ENCODE peak calls at places on chromosomes 12 and 14, in five cellular contexts. One of them, this sample, is unnamed.

GRCh38 chr12:68223067-68223747 is 2.4 kb downstream of the IL26 start:
- DNase-seq in SK-N-SH: peak; percentile 61
- DNase-seq in K562: peak; percentile 84
- DNase-seq in GM12878: peak; percentile 71
- DNase-seq in HepG2: peak; percentile 71
- DNase-seq in this sample: peak; percentile 84

GRCh38 chr12:79019672-79020071 is 155.1 kb downstream of the SYT1 start:
- DNase-seq in SK-N-SH: no peak
- DNase-seq in K562: no peak
- DNase-seq in GM12878: peak; percentile 12
- DNase-seq in HepG2: no peak
- DNase-seq in this sample: no peak

GRCh38 chr12:103373088-103373523 is 122.7 kb downstream of the C12orf42 start:
- DNase-seq in SK-N-SH: no peak
- DNase-seq in K562: no peak
- DNase-seq in GM12878: no peak
- DNase-seq in HepG2: no peak
- DNase-seq in this sample: no peak

GRCh38 chr12:57868870-57869609 is 22.5 kb upstream of the CTDSP2 start:
- DNase-seq in SK-N-SH: peak; percentile 67
- DNase-seq in K562: no peak
- DNase-seq in GM12878: no peak
- DNase-seq in HepG2: no peak
- DNase-seq in this sample: no peak

GRCh38 chr14:101373690-101374295 is 187.5 kb upstream of the DIO3 start:
- DNase-seq in SK-N-SH: no peak
- DNase-seq in K562: no peak
- DNase-seq in GM12878: no peak
- DNase-seq in HepG2: no peak
- DNase-seq in this sample: no peak

GRCh38 chr14:89025581-89026236 is 201.3 kb downstream of the TTC8 start:
- DNase-seq in SK-N-SH: no peak
- DNase-seq in K562: no peak
- DNase-seq in GM12878: no peak
- DNase-seq in HepG2: no peak
- DNase-seq in this sample: no peak

GRCh38 chr12:81942588-81942987 is 183.4 kb upstream of the PPFIA2 start:
- DNase-seq in SK-N-SH: no peak
- DNase-seq in K562: no peak
- DNase-seq in GM12878: peak; percentile 15
- DNase-seq in HepG2: no peak
- DNase-seq in this sample: no peak

GRCh38 chr12:7144414-7145120 is 14.4 kb downstream of the CLSTN3 start:
- DNase-seq in SK-N-SH: peak; percentile 70
- DNase-seq in K562: peak; percentile 37
- DNase-seq in GM12878: no peak
- DNase-seq in HepG2: no peak
- DNase-seq in this sample: peak; percentile 48

GRCh38 chr12:43278268-43278832 is 273.7 kb downstream of the ADAMTS20 start:
- DNase-seq in SK-N-SH: no peak
- DNase-seq in K562: no peak
- DNase-seq in GM12878: peak; percentile 40
- DNase-seq in HepG2: no peak
- DNase-seq in this sample: no peak

GRCh38 chr14:33682746-33683145 is 268.1 kb downstream of the EGLN3 start:
- DNase-seq in SK-N-SH: no peak
- DNase-seq in K562: no peak
- DNase-seq in GM12878: no peak
- DNase-seq in HepG2: no peak
- DNase-seq in this sample: no peak

GRCh38 chr14:86510503-86510902 is 980.6 kb downstream of the FLRT2 start:
- DNase-seq in SK-N-SH: no peak
- DNase-seq in K562: no peak
- DNase-seq in GM12878: no peak
- DNase-seq in HepG2: no peak
- DNase-seq in this sample: no peak

GRCh38 chr12:91326043-91327027 is 143.7 kb upstream of the DCN start:
- DNase-seq in SK-N-SH: peak; percentile 26
- DNase-seq in K562: peak; percentile 37
- DNase-seq in GM12878: no peak
- DNase-seq in HepG2: peak; percentile 34
- DNase-seq in this sample: peak; percentile 20

GRCh38 chr12:49537709-49538601 is 875 bp upstream of the KCNH3 start:
- DNase-seq in SK-N-SH: peak; percentile 74
- DNase-seq in K562: peak; percentile 41
- DNase-seq in GM12878: no peak
- DNase-seq in HepG2: no peak
- DNase-seq in this sample: no peak

GRCh38 chr14:96958057-96958456 is 160.9 kb downstream of the VRK1 start:
- DNase-seq in SK-N-SH: no peak
- DNase-seq in K562: no peak
- DNase-seq in GM12878: no peak
- DNase-seq in HepG2: no peak
- DNase-seq in this sample: no peak

GRCh38 chr14:78130356-78130755 is 39.8 kb upstream of the NRXN3 start:
- DNase-seq in SK-N-SH: no peak
- DNase-seq in K562: no peak
- DNase-seq in GM12878: no peak
- DNase-seq in HepG2: no peak
- DNase-seq in this sample: no peak

GRCh38 chr14:33934043-33934750 is 16.7 kb downstream of the EGLN3 start:
- DNase-seq in SK-N-SH: no peak
- DNase-seq in K562: no peak
- DNase-seq in GM12878: no peak
- DNase-seq in HepG2: no peak
- DNase-seq in this sample: no peak

GRCh38 chr12:112353389-112353788 is 28.8 kb downstream of the HECTD4 start:
- DNase-seq in SK-N-SH: no peak
- DNase-seq in K562: no peak
- DNase-seq in GM12878: no peak
- DNase-seq in HepG2: no peak
- DNase-seq in this sample: no peak

GRCh38 chr14:33465952-33466700 is 484.7 kb downstream of the EGLN3 start:
- DNase-seq in SK-N-SH: no peak
- DNase-seq in K562: no peak
- DNase-seq in GM12878: no peak
- DNase-seq in HepG2: no peak
- DNase-seq in this sample: no peak

GRCh38 chr14:91458612-91459011 is 41.0 kb upstream of the CCDC88C start:
- DNase-seq in SK-N-SH: no peak
- DNase-seq in K562: no peak
- DNase-seq in GM12878: no peak
- DNase-seq in HepG2: no peak
- DNase-seq in this sample: no peak

GRCh38 chr14:60085085-60085484 is 6.6 kb upstream of the PCNX4 start:
- DNase-seq in SK-N-SH: no peak
- DNase-seq in K562: no peak
- DNase-seq in GM12878: no peak
- DNase-seq in HepG2: no peak
- DNase-seq in this sample: no peak

GRCh38 chr12:122980192-122981035 is at the start of gene ARL6IP4:
- DNase-seq in SK-N-SH: peak; percentile 91
- DNase-seq in K562: peak; percentile 90
- DNase-seq in GM12878: no peak
- DNase-seq in HepG2: no peak
- DNase-seq in this sample: peak; percentile 73

GRCh38 chr12:108611884-108612415 is 14.1 kb upstream of the TMEM119 start:
- DNase-seq in SK-N-SH: peak; percentile 56
- DNase-seq in K562: peak; percentile 74
- DNase-seq in GM12878: no peak
- DNase-seq in HepG2: peak; percentile 44
- DNase-seq in this sample: peak; percentile 56

GRCh38 chr12:28563286-28563685 is 373.0 kb downstream of the CCDC91 start:
- DNase-seq in SK-N-SH: no peak
- DNase-seq in K562: no peak
- DNase-seq in GM12878: no peak
- DNase-seq in HepG2: no peak
- DNase-seq in this sample: no peak

GRCh38 chr14:33493990-33494389 is 456.9 kb downstream of the EGLN3 start:
- DNase-seq in SK-N-SH: no peak
- DNase-seq in K562: no peak
- DNase-seq in GM12878: no peak
- DNase-seq in HepG2: no peak
- DNase-seq in this sample: no peak

GRCh38 chr12:22835431-22835830 is 210.5 kb downstream of the ETNK1 start:
- DNase-seq in SK-N-SH: no peak
- DNase-seq in K562: no peak
- DNase-seq in GM12878: no peak
- DNase-seq in HepG2: no peak
- DNase-seq in this sample: no peak

GRCh38 chr12:67096533-67097318 is 172.4 kb upstream of the CAND1 start:
- DNase-seq in SK-N-SH: no peak
- DNase-seq in K562: no peak
- DNase-seq in GM12878: no peak
- DNase-seq in HepG2: no peak
- DNase-seq in this sample: no peak

GRCh38 chr12:123131879-123132402 is 18.9 kb downstream of the PITPNM2 start:
- DNase-seq in SK-N-SH: no peak
- DNase-seq in K562: no peak
- DNase-seq in GM12878: no peak
- DNase-seq in HepG2: no peak
- DNase-seq in this sample: no peak

GRCh38 chr14:60304509-60304908 is 55.5 kb downstream of the PPM1A start:
- DNase-seq in SK-N-SH: no peak
- DNase-seq in K562: no peak
- DNase-seq in GM12878: no peak
- DNase-seq in HepG2: peak; percentile 56
- DNase-seq in this sample: no peak

GRCh38 chr12:52147367-52147972 is 44.3 kb downstream of the KRT80 start:
- DNase-seq in SK-N-SH: peak; percentile 58
- DNase-seq in K562: peak; percentile 77
- DNase-seq in GM12878: no peak
- DNase-seq in HepG2: peak; percentile 67
- DNase-seq in this sample: no peak

GRCh38 chr12:69284131-69284530 is 44.8 kb downstream of the CPSF6 start:
- DNase-seq in SK-N-SH: peak; percentile 74
- DNase-seq in K562: peak; percentile 36
- DNase-seq in GM12878: no peak
- DNase-seq in HepG2: peak; percentile 70
- DNase-seq in this sample: peak; percentile 74

GRCh38 chr12:6167327-6168280 is 32.6 kb upstream of the CD9 start:
- DNase-seq in SK-N-SH: no peak
- DNase-seq in K562: peak; percentile 57
- DNase-seq in GM12878: peak; percentile 62
- DNase-seq in HepG2: peak; percentile 30
- DNase-seq in this sample: no peak

GRCh38 chr12:92859650-92860386 is 69.3 kb downstream of the EEA1 start:
- DNase-seq in SK-N-SH: no peak
- DNase-seq in K562: no peak
- DNase-seq in GM12878: no peak
- DNase-seq in HepG2: no peak
- DNase-seq in this sample: no peak

GRCh38 chr12:54374555-54375257 is 9.8 kb downstream of the ZNF385A start:
- DNase-seq in SK-N-SH: peak; percentile 49
- DNase-seq in K562: no peak
- DNase-seq in GM12878: no peak
- DNase-seq in HepG2: no peak
- DNase-seq in this sample: no peak

GRCh38 chr14:51188566-51189185 is 51.4 kb upstream of the TMX1 start:
- DNase-seq in SK-N-SH: no peak
- DNase-seq in K562: no peak
- DNase-seq in GM12878: no peak
- DNase-seq in HepG2: no peak
- DNase-seq in this sample: no peak

DNA sequence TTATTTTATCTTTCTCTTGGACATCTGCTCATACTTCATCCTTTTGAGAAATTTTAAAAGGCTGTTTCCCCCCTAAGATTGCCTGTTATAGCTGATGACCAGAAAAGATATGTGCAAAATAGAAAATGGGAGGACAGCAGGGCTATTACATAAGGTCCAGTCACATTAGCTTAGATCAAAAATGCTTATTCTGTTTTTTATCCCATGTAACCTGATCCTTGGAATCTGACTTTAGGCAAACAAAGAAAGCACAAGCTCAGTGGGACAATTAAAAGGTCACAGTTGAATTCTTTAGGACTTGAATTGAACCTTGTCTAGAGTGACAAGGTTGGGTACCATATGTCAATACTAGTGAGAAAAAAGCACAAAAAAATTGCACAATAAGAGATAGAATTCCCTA is 65.1 kb upstream of the TRHDE start:
- DNase-seq in SK-N-SH: no peak
- DNase-seq in K562: no peak
- DNase-seq in GM12878: no peak
- DNase-seq in HepG2: no peak
- DNase-seq in this sample: no peak
- TF ChIP-seq FOXM1 in SK-N-SH: no peak
- TF ChIP-seq FOXM1 in K562: no peak
- TF ChIP-seq FOXM1 in GM12878: no peak
- TF ChIP-seq FOXM1 in HepG2: no peak
- TF ChIP-seq FOXM1 in this sample: no peak

DNA sequence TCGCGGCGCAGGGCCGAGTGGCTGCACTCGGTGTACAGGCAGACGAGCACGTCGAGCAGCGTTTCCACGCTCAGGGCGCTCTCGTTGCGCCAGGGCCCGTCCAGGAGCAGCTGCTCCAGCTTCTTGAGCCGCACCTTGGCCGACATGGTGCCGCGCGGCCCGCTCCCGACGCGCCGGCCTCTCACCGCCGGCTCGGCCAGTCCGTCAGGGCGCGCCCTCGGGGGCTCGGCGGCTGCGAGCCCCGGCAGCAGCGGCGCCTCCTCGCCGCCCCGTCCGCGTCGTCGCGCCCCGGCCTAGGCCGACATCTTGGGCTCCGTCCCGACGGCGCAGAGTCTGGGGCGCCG is 349 bp downstream of the CDC42BPB start:
- DNase-seq in SK-N-SH: peak; percentile 43
- DNase-seq in K562: no peak
- DNase-seq in GM12878: no peak
- DNase-seq in HepG2: no peak
- DNase-seq in this sample: peak; percentile 43
- TF ChIP-seq FOXM1 in SK-N-SH: no peak
- TF ChIP-seq FOXM1 in K562: no peak
- TF ChIP-seq FOXM1 in GM12878: no peak
- TF ChIP-seq FOXM1 in HepG2: no peak
- TF ChIP-seq FOXM1 in this sample: no peak

GRCh38 chr12:64742371-64742770 is 16.8 kb downstream of the GNS start:
- DNase-seq in SK-N-SH: no peak
- DNase-seq in K562: no peak
- DNase-seq in GM12878: no peak
- DNase-seq in HepG2: no peak
- DNase-seq in this sample: no peak
- TF ChIP-seq FOXM1 in SK-N-SH: no peak
- TF ChIP-seq FOXM1 in K562: no peak
- TF ChIP-seq FOXM1 in GM12878: no peak
- TF ChIP-seq FOXM1 in HepG2: no peak
- TF ChIP-seq FOXM1 in this sample: no peak

GRCh38 chr14:66117600-66117999 is 368.6 kb upstream of the CCDC196 start:
- DNase-seq in SK-N-SH: no peak
- DNase-seq in K562: no peak
- DNase-seq in GM12878: no peak
- DNase-seq in HepG2: no peak
- DNase-seq in this sample: no peak
- TF ChIP-seq FOXM1 in SK-N-SH: no peak
- TF ChIP-seq FOXM1 in K562: no peak
- TF ChIP-seq FOXM1 in GM12878: no peak
- TF ChIP-seq FOXM1 in HepG2: no peak
- TF ChIP-seq FOXM1 in this sample: no peak

GRCh38 chr14:71103662-71104484 is 196.6 kb downstream of the PCNX1 start:
- DNase-seq in SK-N-SH: peak; percentile 46
- DNase-seq in K562: peak; percentile 40
- DNase-seq in GM12878: peak; percentile 13
- DNase-seq in HepG2: peak; percentile 50
- DNase-seq in this sample: peak; percentile 60
- TF ChIP-seq FOXM1 in SK-N-SH: no peak
- TF ChIP-seq FOXM1 in K562: no peak
- TF ChIP-seq FOXM1 in GM12878: no peak
- TF ChIP-seq FOXM1 in HepG2: no peak
- TF ChIP-seq FOXM1 in this sample: no peak

GRCh38 chr12:113819495-113819894 is 146.6 kb downstream of the RBM19 start:
- DNase-seq in SK-N-SH: no peak
- DNase-seq in K562: no peak
- DNase-seq in GM12878: no peak
- DNase-seq in HepG2: no peak
- DNase-seq in this sample: no peak
- TF ChIP-seq FOXM1 in SK-N-SH: no peak
- TF ChIP-seq FOXM1 in K562: no peak
- TF ChIP-seq FOXM1 in GM12878: no peak
- TF ChIP-seq FOXM1 in HepG2: no peak
- TF ChIP-seq FOXM1 in this sample: no peak

This sample was measured in HEK293T.